ENCODE peak calls at places on chromosome 22, in seven cellular contexts. N is right cardiac atrium, F is T-helper 17 cell, C is heart left ventricle, B is body of pancreas, K is SK-N-SH treated with all-trans-retinoic acid at 6 μM for 48 hours, M is left cardiac atrium. T is an unnamed sample.
A peak's percentile ranks its signal among the peaks of the same experiment; 100 is the strongest.

GRCh38 chr22:32023251-32023827 is 19.7 kb upstream of the SLC5A1 start:
- ATAC-seq in N (no peak), F (no peak), C (no peak), B (no peak), K (no peak), M (no peak), T (no peak)

GRCh38 chr22:31178859-31179258 is 18.9 kb downstream of the RNF185 start:
- ATAC-seq in N (peak; percentile 11), F (no peak), C (peak; percentile 38), B (no peak), K (no peak), M (no peak), T (no peak)

GRCh38 chr22:21982338-21982965 is at the start of gene TOP3B:
- ATAC-seq in N (peak; percentile 88), F (peak; percentile 95), C (peak; percentile 88), B (peak; percentile 92), K (peak; percentile 94), M (peak; percentile 95), T (peak; percentile 90)

GRCh38 chr22:46564084-46564714 is 26.8 kb upstream of the CELSR1 start:
- ATAC-seq in N (peak; percentile 56), F (no peak), C (no peak), B (no peak), K (no peak), M (no peak), T (no peak)

GRCh38 chr22:50440544-50441249 is 34.1 kb downstream of the SBF1 start:
- ATAC-seq in N (no peak), F (no peak), C (no peak), B (no peak), K (no peak), M (no peak), T (peak; percentile 4)

GRCh38 chr22:44666207-44666585 is 35.8 kb upstream of the PRR5 start:
- ATAC-seq in N (no peak), F (no peak), C (no peak), B (no peak), K (no peak), M (no peak), T (no peak)

GRCh38 chr22:26700462-26700861 is 43.1 kb downstream of the MIAT start:
- ATAC-seq in N (no peak), F (no peak), C (no peak), B (no peak), K (no peak), M (no peak), T (no peak)

GRCh38 chr22:38415561-38416321 is 39.3 kb downstream of the KCNJ4 start:
- ATAC-seq in N (peak; percentile 67), F (no peak), C (peak; percentile 84), B (no peak), K (no peak), M (peak; percentile 61), T (peak; percentile 41)

GRCh38 chr22:39592104-39593060 is 21.8 kb downstream of the CACNA1I start:
- ATAC-seq in N (peak; percentile 50), F (no peak), C (peak; percentile 48), B (peak; percentile 71), K (peak; percentile 97), M (peak; percentile 42), T (no peak)

GRCh38 chr22:45452565-45453449 is 39.3 kb downstream of the RIBC2 start:
- ATAC-seq in N (no peak), F (no peak), C (no peak), B (no peak), K (peak; percentile 63), M (no peak), T (no peak)

GRCh38 chr22:25068701-25069100 is 116.2 kb downstream of the KIAA1671 start:
- ATAC-seq in N (no peak), F (no peak), C (no peak), B (no peak), K (peak; percentile 34), M (no peak), T (no peak)

GRCh38 chr22:42591987-42592386 is 22.7 kb downstream of the POLDIP3 start:
- ATAC-seq in N (no peak), F (no peak), C (no peak), B (no peak), K (no peak), M (no peak), T (no peak)

GRCh38 chr22:23205330-23205729 is 25.0 kb downstream of the BCR start:
- ATAC-seq in N (no peak), F (no peak), C (no peak), B (no peak), K (no peak), M (peak; percentile 51), T (no peak)

GRCh38 chr22:38970548-38970947 is 11.6 kb upstream of the APOBEC3B start:
- ATAC-seq in N (no peak), F (no peak), C (no peak), B (no peak), K (no peak), M (no peak), T (no peak)

GRCh38 chr22:31291403-31291715 is 929 bp downstream of the PIK3IP1 start:
- ATAC-seq in N (no peak), F (no peak), C (no peak), B (no peak), K (peak; percentile 11), M (peak; percentile 1), T (no peak)

GRCh38 chr22:37827056-37827455 is 3.9 kb downstream of the GALR3 start:
- ATAC-seq in N (peak; percentile 52), F (no peak), C (peak; percentile 76), B (no peak), K (no peak), M (peak; percentile 70), T (no peak)

GRCh38 chr22:30422481-30423295 is 2.9 kb upstream of the MTFP1 start:
- ATAC-seq in N (peak; percentile 59), F (no peak), C (peak; percentile 49), B (peak; percentile 26), K (peak; percentile 30), M (peak; percentile 5), T (no peak)

GRCh38 chr22:17057959-17058814 is 26.6 kb upstream of the IL17RA start:
- ATAC-seq in N (peak; percentile 80), F (peak; percentile 68), C (peak; percentile 83), B (peak; percentile 68), K (peak; percentile 98), M (peak; percentile 87), T (peak; percentile 58)

GRCh38 chr22:42180349-42180842 is 49.8 kb upstream of the CYP2D6 start:
- ATAC-seq in N (peak; percentile 64), F (peak; percentile 91), C (peak; percentile 58), B (peak; percentile 65), K (no peak), M (peak; percentile 34), T (no peak)

GRCh38 chr22:41231369-41231768 is 9.4 kb downstream of the CHADL start:
- ATAC-seq in N (no peak), F (no peak), C (no peak), B (no peak), K (no peak), M (no peak), T (no peak)

GRCh38 chr22:47086596-47087248 is 324.3 kb downstream of the TBC1D22A start:
- ATAC-seq in N (no peak), F (no peak), C (no peak), B (peak; percentile 81), K (no peak), M (no peak), T (no peak)

GRCh38 chr22:41487037-41487963 is 18.4 kb downstream of the ACO2 start:
- ATAC-seq in N (no peak), F (no peak), C (no peak), B (no peak), K (no peak), M (no peak), T (no peak)

GRCh38 chr22:20758688-20759087 is 15.2 kb upstream of the SERPIND1 start:
- ATAC-seq in N (no peak), F (no peak), C (peak; percentile 24), B (no peak), K (peak; percentile 26), M (no peak), T (no peak)

GRCh38 chr22:23713696-23714595 is 23.1 kb downstream of the RGL4 start:
- ATAC-seq in N (no peak), F (no peak), C (no peak), B (no peak), K (no peak), M (no peak), T (no peak)

GRCh38 chr22:47201186-47201995 is 438.9 kb downstream of the TBC1D22A start:
- ATAC-seq in N (no peak), F (no peak), C (no peak), B (peak; percentile 88), K (no peak), M (peak; percentile 59), T (no peak)

GRCh38 chr22:17858033-17858432 is 83.8 kb upstream of the BID start:
- ATAC-seq in N (no peak), F (no peak), C (no peak), B (no peak), K (no peak), M (no peak), T (no peak)

T was measured in stimulated activated memory B cell treated with anti-CD40 and anti-IgM and Interleukin-4, amounts not matched to agents 10 μg/mL and 1 μg/mL and 100 μg/mL, for 72 hours.